ENCODE peak calls at places on chromosome 10, in four cellular contexts. M is heart left ventricle, V is A549, N is transverse colon. S is an unnamed sample.

GRCh38 chr10:103669944-103670343 is 176.4 kb downstream of the NEURL1 start:
- DNase-seq in M (no peak), V (no peak), N (no peak), S (no peak)

GRCh38 chr10:72133517-72133916 is 45.2 kb upstream of the SPOCK2 start:
- DNase-seq in M (no peak), V (no peak), N (no peak), S (no peak)

GRCh38 chr10:71697938-71698709 is 21.5 kb downstream of the C10orf105 start:
- DNase-seq in M (no peak), V (no peak), N (no peak), S (no peak)

GRCh38 chr10:117936136-117936535 is 110.6 kb downstream of the RAB11FIP2 start:
- DNase-seq in M (peak), V (no peak), N (no peak), S (no peak)

GRCh38 chr10:129416136-129416530 is 50.9 kb upstream of the MGMT start:
- DNase-seq in M (no peak), V (no peak), N (no peak), S (no peak)

GRCh38 chr10:76270464-76270863 is 839.0 kb downstream of the LRMDA start:
- DNase-seq in M (no peak), V (no peak), N (no peak), S (no peak)

GRCh38 chr10:60487543-60487942 is 97.9 kb upstream of the ANK3 start:
- DNase-seq in M (no peak), V (no peak), N (no peak), S (no peak)

GRCh38 chr10:128511284-128511683 is 385.1 kb upstream of the MKI67 start:
- DNase-seq in M (no peak), V (no peak), N (no peak), S (no peak)

GRCh38 chr10:101292194-101293006 is 61.6 kb upstream of the BTRC start:
- DNase-seq in M (peak), V (no peak), N (no peak), S (no peak)

GRCh38 chr10:14665304-14665703 is 109.4 kb downstream of the FAM107B start:
- DNase-seq in M (no peak), V (peak), N (no peak), S (no peak)

GRCh38 chr10:103592186-103593021 is 98.9 kb downstream of the NEURL1 start:
- DNase-seq in M (no peak), V (peak), N (peak), S (no peak)

GRCh38 chr10:5665380-5666323 is 743 bp downstream of the ASB13 start:
- DNase-seq in M (peak), V (no peak), N (peak), S (peak)

GRCh38 chr10:128000660-128001059 is 93.8 kb downstream of the PTPRE start:
- DNase-seq in M (peak), V (no peak), N (no peak), S (no peak)

GRCh38 chr10:68153473-68154210 is 44.4 kb downstream of the MYPN start:
- DNase-seq in M (no peak), V (peak), N (peak), S (no peak)
- H3K4me3 ChIP-seq in M (no peak), V (no peak), N (no peak), S (no peak)

GRCh38 chr10:116621476-116621875 is 723 bp downstream of the PNLIPRP2 start:
- DNase-seq in M (no peak), V (no peak), N (no peak), S (no peak)

GRCh38 chr10:116620423-116621400 is at the start of gene PNLIPRP2:
- DNase-seq in M (no peak), V (no peak), N (peak), S (no peak)

GRCh38 chr10:116625845-116626244 is 5.1 kb downstream of the PNLIPRP2 start:
- DNase-seq in M (no peak), V (no peak), N (no peak), S (no peak)

GRCh38 chr10:116626815-116627214 is 6.1 kb downstream of the PNLIPRP2 start:
- DNase-seq in M (no peak), V (no peak), N (no peak), S (no peak)

DNA sequence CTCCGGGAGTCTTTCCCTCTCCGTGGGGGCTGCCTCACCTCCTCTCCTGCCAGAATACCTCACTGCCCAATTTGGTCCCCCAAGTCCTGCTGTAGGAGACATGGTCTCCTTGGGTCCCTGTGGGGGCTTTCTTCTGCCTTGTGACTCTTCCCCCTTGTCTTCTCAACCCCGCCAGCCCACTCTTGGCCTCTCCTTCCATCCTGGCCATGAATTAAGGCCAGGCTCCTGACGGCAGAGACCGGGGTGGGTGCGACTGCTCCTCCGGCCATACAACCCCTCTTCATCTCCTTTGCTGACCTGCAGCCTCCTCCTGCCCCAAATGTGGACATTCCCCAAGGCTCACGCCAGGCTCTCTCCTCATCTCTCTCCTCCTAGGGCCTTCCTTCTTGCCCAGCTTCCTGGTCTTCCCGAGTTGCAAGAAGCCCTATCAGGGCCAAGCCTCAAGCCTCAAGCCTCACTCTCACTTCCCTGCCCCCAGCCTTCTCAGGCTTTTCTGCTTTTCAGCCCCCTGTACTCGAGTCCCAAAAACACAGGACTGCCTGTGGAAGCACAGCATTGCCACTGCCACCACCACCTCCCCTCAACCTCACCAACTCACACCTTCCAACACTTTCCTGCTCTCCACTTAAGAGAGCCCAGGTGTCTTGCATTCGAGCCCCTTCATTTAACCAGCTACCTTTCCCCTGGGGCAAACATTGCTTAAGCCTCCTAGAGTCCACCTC is 1.3 kb downstream of the PNLIPRP2 start:
- DNase-seq in M (no peak), V (no peak), N (no peak), S (no peak)
- TF ChIP-seq POLR2A in M (no peak), V (no peak), N (no peak), S (no peak)

DNA sequence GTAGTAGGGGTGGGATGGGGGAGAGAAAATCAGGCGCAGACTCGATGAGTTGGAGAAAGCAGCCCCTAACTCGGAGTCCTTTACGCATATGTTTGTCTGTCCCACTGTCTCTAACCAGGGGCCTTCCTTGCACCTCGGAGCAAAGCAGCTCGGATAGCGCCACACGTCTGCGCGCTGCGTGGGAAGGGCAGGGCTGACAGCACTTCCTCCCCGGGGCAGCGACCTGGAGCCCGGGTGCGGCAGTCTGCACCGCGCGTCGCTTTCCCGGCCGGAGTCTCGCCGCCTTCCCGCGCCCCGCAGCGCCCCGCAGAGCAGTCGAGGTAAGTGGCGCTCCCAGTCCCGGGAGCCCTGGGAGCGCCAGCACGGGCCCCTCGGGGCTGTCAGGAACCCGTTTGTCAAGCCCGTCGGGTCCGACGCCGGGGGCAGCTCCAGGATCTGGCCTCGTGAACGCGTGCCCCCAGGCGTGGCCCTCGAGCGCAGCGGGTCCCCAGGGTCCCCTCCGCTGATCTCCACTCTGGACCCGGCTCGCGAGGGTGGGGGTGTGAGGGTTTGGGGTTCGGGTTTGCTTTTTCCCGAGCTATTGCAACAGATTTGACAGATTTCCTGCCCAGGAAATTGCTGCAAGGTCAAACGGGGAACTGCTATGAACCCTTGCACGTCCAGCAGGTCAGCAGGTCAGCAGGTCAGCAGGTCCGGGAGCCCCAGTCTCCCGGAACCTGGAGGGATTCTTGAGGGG is 561 bp downstream of the APBB1IP start:
- DNase-seq in M (peak), V (no peak), N (peak), S (no peak)
- H3K4me3 ChIP-seq in M (peak), V (peak), N (peak), S (no peak)

DNA sequence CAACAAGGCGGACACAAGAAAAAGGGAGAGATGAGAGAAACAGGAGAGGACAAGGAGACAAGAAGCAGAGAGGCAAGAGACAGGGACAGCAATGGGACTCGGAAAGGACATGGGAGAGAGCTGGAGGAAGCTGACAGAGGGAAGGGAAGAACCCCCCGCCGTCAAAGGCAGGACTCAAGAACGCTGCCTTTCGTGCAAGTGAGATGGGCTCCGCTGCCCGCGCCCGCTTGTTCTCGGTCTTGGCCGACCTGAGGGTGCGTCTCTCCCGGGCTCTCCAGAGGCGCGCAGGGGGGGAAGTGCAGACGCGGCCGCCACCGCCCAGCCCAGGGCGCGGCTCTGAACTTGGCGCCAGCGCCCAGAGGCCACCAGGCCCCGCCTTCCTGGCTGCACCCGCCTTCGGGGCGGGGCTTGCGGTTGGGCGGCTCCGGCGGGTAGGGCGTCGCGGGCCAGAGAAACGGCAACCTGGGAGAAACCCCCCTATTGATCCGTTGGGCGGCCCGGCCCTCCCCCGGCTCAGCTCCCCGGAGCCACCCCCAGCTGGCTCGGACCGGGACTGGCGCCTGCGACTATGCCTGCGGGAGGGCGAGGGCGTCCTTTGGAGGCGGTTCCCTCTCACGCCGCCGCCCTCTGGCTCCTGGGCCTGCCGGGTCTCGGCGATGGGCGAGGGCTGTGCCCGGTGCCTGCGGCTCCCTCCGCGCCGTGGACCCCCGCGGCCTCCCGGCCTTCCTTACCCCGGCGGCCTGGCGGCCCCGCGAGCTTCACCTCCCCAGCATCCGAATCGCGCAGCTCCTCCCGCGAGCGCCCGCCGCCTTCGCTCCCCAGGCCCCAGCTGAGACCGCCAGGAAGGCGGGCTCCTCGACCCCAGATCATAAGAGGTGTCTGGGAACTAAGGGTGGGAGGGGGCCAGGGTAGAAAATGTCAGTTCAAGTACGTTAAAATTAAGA is 2.2 kb upstream of the ANTXRL start:
- DNase-seq in M (peak), V (peak), N (peak), S (peak)
- TF ChIP-seq POLR2A in M (no peak), V (peak), N (peak), S (no peak)

GRCh38 chr10:114499630-114500190 is 95.4 kb upstream of the AFAP1L2 start:
- DNase-seq in M (no peak), V (no peak), N (peak), S (no peak)

GRCh38 chr10:114499120-114499519 is 94.8 kb upstream of the AFAP1L2 start:
- DNase-seq in M (no peak), V (no peak), N (no peak), S (no peak)

GRCh38 chr10:114501650-114502049 is 97.3 kb upstream of the AFAP1L2 start:
- DNase-seq in M (no peak), V (no peak), N (no peak), S (no peak)

GRCh38 chr10:114500643-114501042 is 96.3 kb upstream of the AFAP1L2 start:
- DNase-seq in M (no peak), V (no peak), N (no peak), S (no peak)

DNA sequence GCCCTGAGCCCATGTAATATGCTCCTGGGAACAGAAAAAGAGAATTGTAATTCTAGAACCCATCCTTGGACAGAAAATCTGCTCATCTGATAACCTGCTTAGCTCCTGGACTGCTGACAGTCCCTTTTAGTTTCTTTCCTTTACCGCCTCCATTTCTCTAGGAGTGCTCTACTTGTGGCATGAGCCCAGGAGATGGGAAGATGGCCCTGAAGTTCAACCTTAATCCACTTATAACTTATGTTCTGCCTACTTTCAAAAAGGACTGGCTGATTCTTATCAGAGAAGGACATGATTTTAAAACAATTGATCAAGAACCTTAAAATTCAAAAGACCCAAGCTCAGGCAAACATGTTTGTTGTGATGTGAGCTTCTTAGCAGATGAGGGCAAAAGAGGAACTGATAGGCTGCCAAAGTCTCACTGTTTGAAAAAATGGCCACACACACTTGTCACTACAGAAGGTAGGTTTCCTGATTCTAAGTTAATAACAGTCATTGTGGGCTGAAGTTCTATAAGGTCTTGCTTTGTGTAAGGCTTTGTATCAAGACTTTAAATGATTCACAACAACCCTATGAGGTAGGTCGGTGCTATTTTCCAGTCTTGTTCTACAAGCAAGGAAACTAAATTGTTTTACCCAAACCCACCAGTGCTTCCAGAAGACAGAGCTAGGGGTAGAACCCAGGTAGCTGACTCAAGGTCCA is 94.3 kb upstream of the AFAP1L2 start:
- DNase-seq in M (no peak), V (no peak), N (no peak), S (no peak)
- H3K4me3 ChIP-seq in M (no peak), V (no peak), N (no peak), S (no peak)

S was measured in ovary.